ENCODE peak calls at places on chromosomes 11 and 22, in six cellular contexts. Y, E, P, W, B and J are unnamed samples.
A peak's percentile ranks its signal among the peaks of the same experiment; 100 is the strongest.

GRCh38 chr11:95307310-95307709 is 76.3 kb upstream of the SESN3 start:
- DNase-seq in Y (no peak), E (peak; percentile 50), P (no peak), W (no peak), B (no peak), J (no peak)

GRCh38 chr11:86476109-86476861 is 101.6 kb downstream of the CCDC81 start:
- DNase-seq in Y (no peak), E (no peak), P (no peak), W (no peak), B (no peak), J (no peak)

GRCh38 chr22:39502789-39503464 is 837 bp downstream of the MIEF1 start:
- DNase-seq in Y (no peak), E (no peak), P (no peak), W (no peak), B (no peak), J (no peak)

GRCh38 chr22:32649515-32650200 is 151.8 kb upstream of the TIMP3 start:
- DNase-seq in Y (no peak), E (no peak), P (peak; percentile 65), W (peak; percentile 57), B (no peak), J (no peak)

GRCh38 chr11:47724041-47724729 is 9.0 kb upstream of the AGBL2 start:
- DNase-seq in Y (no peak), E (no peak), P (peak; percentile 76), W (no peak), B (no peak), J (no peak)

GRCh38 chr11:109641549-109641948 is 219.6 kb downstream of the C11orf87 start:
- DNase-seq in Y (peak; percentile 50), E (no peak), P (no peak), W (peak; percentile 6), B (peak; percentile 32), J (no peak)

GRCh38 chr11:64230985-64231365 is 627 bp downstream of the DNAJC4 start:
- DNase-seq in Y (no peak), E (peak; percentile 39), P (no peak), W (no peak), B (no peak), J (no peak)

GRCh38 chr11:44300881-44301855 is 8.8 kb downstream of the ALX4 start:
- DNase-seq in Y (no peak), E (no peak), P (no peak), W (peak; percentile 17), B (no peak), J (no peak)

DNA sequence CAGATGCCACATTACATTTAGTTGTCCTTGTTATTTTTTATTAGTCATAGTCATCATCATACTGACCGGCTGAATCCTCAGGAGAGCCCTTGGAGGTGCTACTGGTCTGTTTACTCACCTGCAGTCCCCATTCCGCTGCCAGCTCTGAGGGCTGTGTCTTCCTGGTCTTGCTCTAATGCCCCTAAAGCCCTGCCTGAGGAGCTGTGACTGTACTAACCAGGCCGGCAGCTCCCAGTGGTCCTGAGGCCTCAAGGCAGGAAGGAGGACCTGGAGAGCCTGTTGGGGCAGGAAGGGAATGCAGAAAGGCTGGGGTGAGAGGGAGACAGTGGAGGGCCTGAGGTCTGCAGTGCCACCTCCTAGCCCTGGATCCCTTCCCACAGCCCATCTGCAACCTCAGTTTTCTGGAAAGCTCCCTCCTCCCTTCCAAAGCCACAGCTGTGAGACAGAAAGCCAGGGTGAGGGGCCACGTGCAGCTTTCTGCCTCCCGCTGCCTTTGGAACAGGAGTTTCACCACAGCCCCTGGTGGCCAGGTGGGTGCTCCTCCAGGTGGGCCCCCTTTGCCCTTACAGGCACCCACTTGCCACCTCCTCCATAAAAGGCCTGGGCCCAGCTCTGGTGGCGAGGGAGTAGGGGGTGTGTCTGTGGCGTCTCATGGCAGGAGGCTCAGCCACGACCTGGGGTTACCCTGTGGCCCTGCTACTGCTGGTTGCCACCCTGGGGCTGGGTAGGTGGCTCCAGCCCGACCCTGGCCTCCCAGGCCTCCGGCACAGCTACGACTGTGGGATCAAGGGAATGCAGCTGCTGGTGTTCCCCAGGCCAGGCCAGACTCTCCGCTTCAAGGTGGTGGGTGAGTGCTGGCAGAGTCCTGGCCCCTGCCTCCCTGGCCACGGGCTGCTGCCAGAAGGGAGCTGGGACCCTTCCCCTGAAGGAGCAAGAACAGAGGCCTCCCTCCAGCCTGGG is at the start of gene ZP1:
- DNase-seq in Y (peak; percentile 36), E (no peak), P (peak; percentile 40), W (no peak), B (no peak), J (no peak)
- TF ChIP-seq CTCF in Y (no peak), E (no peak), P (no peak), W (no peak), B (no peak), J (no peak)

DNA sequence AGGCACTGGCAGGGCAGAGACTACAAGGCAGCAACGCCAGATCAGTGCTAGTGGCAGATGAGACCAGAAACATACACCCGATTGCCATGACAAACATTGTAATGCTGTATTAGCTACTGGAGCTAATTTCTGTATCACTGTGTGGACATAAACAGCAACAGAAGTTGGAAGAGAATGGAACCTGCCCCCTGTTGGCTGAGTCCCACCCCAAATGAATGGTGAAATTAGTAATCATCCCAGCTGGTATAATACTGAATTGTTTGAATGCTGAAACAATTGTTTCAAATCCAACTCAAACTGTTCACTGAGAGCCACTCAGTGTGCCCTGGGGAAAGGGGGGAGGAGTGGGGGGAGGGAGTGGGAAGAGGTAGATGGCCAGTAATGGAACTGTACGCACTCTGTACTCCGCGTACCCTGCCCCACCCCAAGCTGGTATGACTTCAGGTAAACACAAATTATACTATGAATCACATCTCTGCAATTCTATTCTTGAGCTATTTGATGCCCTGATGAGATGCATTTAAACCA is 11.2 kb upstream of the BIRC3 start:
- DNase-seq in Y (no peak), E (no peak), P (no peak), W (no peak), B (no peak), J (no peak)
- TF ChIP-seq CTCF in Y (no peak), E (no peak), P (no peak), W (peak; percentile 34), B (no peak), J (no peak)

GRCh38 chr11:32435511-32435946 is at the start of gene WT1:
- DNase-seq in Y (peak; percentile 83), E (no peak), P (no peak), W (no peak), B (no peak), J (no peak)

GRCh38 chr11:32434116-32434386 is 1.3 kb downstream of the WT1 start:
- DNase-seq in Y (no peak), E (no peak), P (no peak), W (no peak), B (no peak), J (no peak)

GRCh38 chr11:32435152-32435480 is 223 bp downstream of the WT1 start:
- DNase-seq in Y (no peak), E (no peak), P (no peak), W (no peak), B (no peak), J (peak; percentile 41)

GRCh38 chr11:32433249-32434115 is 1.9 kb downstream of the WT1 start:
- DNase-seq in Y (peak; percentile 21), E (no peak), P (no peak), W (no peak), B (no peak), J (no peak)

DNA sequence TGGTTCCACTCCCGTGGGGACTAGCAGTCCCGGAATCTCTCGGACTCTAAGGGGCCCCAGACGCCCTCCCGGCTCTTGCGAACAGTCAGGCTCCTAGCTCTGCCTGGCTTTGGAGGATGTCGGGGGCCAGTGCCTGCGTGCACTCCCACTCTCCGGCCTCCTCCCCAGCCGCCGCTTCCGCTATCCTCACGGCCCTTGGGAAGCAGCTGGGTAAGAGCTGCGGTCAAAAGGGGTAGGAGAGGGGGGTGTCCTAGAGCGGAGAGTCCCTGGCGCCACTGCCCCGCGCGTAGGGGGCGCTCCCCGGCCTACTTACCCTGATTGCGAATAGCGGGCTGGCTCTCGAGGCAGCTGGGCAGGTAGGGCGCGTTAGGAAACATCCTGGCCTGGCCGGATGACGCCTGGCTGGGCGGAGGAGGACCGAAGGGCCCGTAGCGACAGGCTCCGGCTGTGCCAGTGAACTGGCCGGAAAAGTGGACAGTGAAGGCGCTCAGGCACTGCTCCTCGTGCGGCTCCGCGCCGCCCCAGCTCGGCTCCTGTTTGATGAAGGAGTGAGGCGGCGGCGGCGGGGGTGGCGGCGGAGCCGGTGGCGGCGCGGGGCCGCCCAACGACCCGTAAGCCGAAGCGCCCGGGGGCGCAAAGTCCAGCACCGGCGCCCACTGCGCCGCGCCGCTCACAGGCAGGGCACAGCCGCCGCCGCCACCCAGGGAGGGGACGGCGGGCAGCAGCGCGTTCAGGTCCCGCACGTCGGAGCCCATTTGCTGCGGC is 770 bp downstream of the WT1 start:
- DNase-seq in Y (peak; percentile 52), E (no peak), P (no peak), W (no peak), B (no peak), J (peak; percentile 41)
- TF ChIP-seq CTCF in Y (no peak), E (no peak), P (no peak), W (no peak), B (no peak), J (no peak)

DNA sequence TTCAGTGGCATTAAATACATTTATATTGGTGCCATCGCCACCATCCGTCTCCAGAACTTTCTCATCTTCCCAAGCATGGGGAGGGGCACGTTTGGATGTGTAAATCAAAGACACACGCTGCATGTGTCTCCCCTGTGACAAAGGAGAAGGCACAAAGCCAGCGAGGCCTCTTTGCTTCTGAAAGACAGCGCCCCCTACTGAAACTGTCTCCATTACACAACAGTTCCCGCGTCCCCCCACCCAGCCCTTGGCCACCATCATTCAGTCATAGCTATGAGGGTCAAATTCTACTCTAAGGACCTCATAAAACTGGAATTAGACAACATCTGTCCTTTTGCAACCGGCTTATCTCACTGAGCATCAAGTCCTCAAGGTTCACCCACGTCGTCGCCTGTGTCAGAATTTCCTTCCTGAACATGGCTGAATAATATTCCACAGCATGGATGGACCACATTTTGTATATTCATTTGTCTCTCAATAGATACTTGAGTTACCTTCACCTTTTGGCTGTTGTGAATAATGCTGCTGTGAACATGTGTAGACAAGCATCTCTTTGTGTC is 64.8 kb downstream of the IGF2 start:
- DNase-seq in Y (no peak), E (no peak), P (no peak), W (no peak), B (no peak), J (no peak)
- TF ChIP-seq CTCF in Y (no peak), E (no peak), P (no peak), W (peak; percentile 65), B (peak; percentile 19), J (no peak)

DNA sequence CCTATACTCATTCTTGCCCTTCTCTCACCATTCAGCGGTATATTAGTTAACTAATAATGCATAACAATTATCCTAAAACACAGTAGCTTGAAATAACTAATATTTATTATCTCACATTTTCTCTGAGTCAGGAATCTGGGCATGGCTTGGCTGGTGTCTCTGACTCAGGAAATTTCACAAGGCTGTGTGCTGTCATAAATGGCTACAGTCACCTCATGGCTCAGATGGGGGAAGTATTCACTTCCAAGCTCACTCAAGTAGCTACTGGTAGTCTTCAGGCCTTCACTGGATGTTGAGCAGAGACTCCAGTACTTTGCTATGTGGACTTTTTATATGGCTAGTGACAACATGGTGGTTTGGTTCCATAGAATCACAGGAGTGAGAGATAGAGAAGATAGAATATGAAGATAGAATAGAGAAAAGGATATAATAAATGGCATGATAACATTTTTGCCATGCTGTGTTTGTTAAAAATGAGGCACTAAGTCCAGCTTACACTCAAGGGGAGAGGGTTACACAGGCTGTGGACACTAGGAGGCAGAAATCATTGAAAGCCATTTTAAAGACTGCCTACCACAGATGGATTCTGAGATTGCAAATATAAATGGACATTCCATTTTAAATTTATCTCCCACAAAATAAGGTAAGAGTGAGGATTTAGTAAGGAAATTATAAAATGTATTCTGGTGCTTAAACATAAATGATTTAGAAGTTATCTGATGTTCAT is 997.8 kb upstream of the CHORDC1 start:
- DNase-seq in Y (no peak), E (no peak), P (no peak), W (no peak), B (no peak), J (no peak)
- TF ChIP-seq CTCF in Y (no peak), E (no peak), P (no peak), W (no peak), B (no peak), J (no peak)